ENCODE peak calls at places on chromosomes 11 and 22, in four cellular contexts. One of them, this sample, is unnamed.
A peak's percentile ranks its signal among the peaks of the same experiment; 100 is the strongest.

GRCh38 chr11:108223449-108224149 is 732 bp downstream of the ATM start:
- DNase-seq in mesendoderm: peak; percentile 91
- DNase-seq in NCI-H524: peak; percentile 46
- DNase-seq in CD8-positive, alpha-beta T cell: peak; percentile 16
- DNase-seq in this sample: peak; percentile 43

GRCh38 chr11:76669901-76670474 is 559 bp downstream of the LRRC32 start:
- DNase-seq in mesendoderm: no peak
- DNase-seq in NCI-H524: no peak
- DNase-seq in CD8-positive, alpha-beta T cell: no peak
- DNase-seq in this sample: no peak

GRCh38 chr11:43579171-43579918 is 101.2 kb upstream of the HSD17B12 start:
- DNase-seq in mesendoderm: peak; percentile 79
- DNase-seq in NCI-H524: peak; percentile 13
- DNase-seq in CD8-positive, alpha-beta T cell: no peak
- DNase-seq in this sample: no peak

GRCh38 chr22:49294656-49295464 is 532.8 kb downstream of the BRD1 start:
- DNase-seq in mesendoderm: no peak
- DNase-seq in NCI-H524: no peak
- DNase-seq in CD8-positive, alpha-beta T cell: no peak
- DNase-seq in this sample: no peak

GRCh38 chr22:49156662-49157285 is 670.9 kb downstream of the BRD1 start:
- DNase-seq in mesendoderm: no peak
- DNase-seq in NCI-H524: peak; percentile 96
- DNase-seq in CD8-positive, alpha-beta T cell: no peak
- DNase-seq in this sample: no peak

GRCh38 chr22:23256986-23257888 is 76.9 kb downstream of the BCR start:
- DNase-seq in mesendoderm: no peak
- DNase-seq in NCI-H524: no peak
- DNase-seq in CD8-positive, alpha-beta T cell: no peak
- DNase-seq in this sample: no peak

GRCh38 chr22:31630331-31631329 is 31.4 kb downstream of the PISD start:
- DNase-seq in mesendoderm: peak; percentile 84
- DNase-seq in NCI-H524: peak; percentile 28
- DNase-seq in CD8-positive, alpha-beta T cell: peak; percentile 81
- DNase-seq in this sample: peak; percentile 89

GRCh38 chr11:65551572-65552398 is 6.4 kb downstream of the LTBP3 start:
- DNase-seq in mesendoderm: peak; percentile 49
- DNase-seq in NCI-H524: no peak
- DNase-seq in CD8-positive, alpha-beta T cell: no peak
- DNase-seq in this sample: peak; percentile 73

GRCh38 chr11:20712912-20713311 is 43.5 kb downstream of the NELL1 start:
- DNase-seq in mesendoderm: peak; percentile 11
- DNase-seq in NCI-H524: no peak
- DNase-seq in CD8-positive, alpha-beta T cell: no peak
- DNase-seq in this sample: no peak

GRCh38 chr22:39349506-39349966 is 255 bp upstream of the SYNGR1 start:
- DNase-seq in mesendoderm: peak; percentile 42
- DNase-seq in NCI-H524: no peak
- DNase-seq in CD8-positive, alpha-beta T cell: no peak
- DNase-seq in this sample: no peak

GRCh38 chr11:45278721-45279120 is 7.4 kb downstream of the SYT13 start:
- DNase-seq in mesendoderm: peak; percentile 40
- DNase-seq in NCI-H524: no peak
- DNase-seq in CD8-positive, alpha-beta T cell: no peak
- DNase-seq in this sample: no peak

GRCh38 chr11:72239296-72239848 is 4.6 kb downstream of the PHOX2A start:
- DNase-seq in mesendoderm: peak; percentile 78
- DNase-seq in NCI-H524: no peak
- DNase-seq in CD8-positive, alpha-beta T cell: no peak
- DNase-seq in this sample: no peak

GRCh38 chr22:25346859-25347751 is 127.7 kb downstream of the CRYBB2 start:
- DNase-seq in mesendoderm: no peak
- DNase-seq in NCI-H524: no peak
- DNase-seq in CD8-positive, alpha-beta T cell: no peak
- DNase-seq in this sample: no peak

GRCh38 chr11:34564807-34565241 is 51.2 kb upstream of the ELF5 start:
- DNase-seq in mesendoderm: peak; percentile 49
- DNase-seq in NCI-H524: no peak
- DNase-seq in CD8-positive, alpha-beta T cell: no peak
- DNase-seq in this sample: no peak

GRCh38 chr22:44646668-44647067 is 55.3 kb upstream of the PRR5 start:
- DNase-seq in mesendoderm: no peak
- DNase-seq in NCI-H524: no peak
- DNase-seq in CD8-positive, alpha-beta T cell: no peak
- DNase-seq in this sample: no peak

GRCh38 chr11:17649696-17650600 is 69.4 kb upstream of the MYOD1 start:
- DNase-seq in mesendoderm: peak; percentile 14
- DNase-seq in NCI-H524: no peak
- DNase-seq in CD8-positive, alpha-beta T cell: no peak
- DNase-seq in this sample: no peak

GRCh38 chr11:80255021-80255420 is 814.2 kb upstream of the TENM4 start:
- DNase-seq in mesendoderm: peak; percentile 32
- DNase-seq in NCI-H524: no peak
- DNase-seq in CD8-positive, alpha-beta T cell: no peak
- DNase-seq in this sample: no peak

GRCh38 chr11:2547806-2548205 is 103.0 kb downstream of the KCNQ1 start:
- DNase-seq in mesendoderm: no peak
- DNase-seq in NCI-H524: no peak
- DNase-seq in CD8-positive, alpha-beta T cell: no peak
- DNase-seq in this sample: no peak

GRCh38 chr11:63427971-63428508 is 58.5 kb downstream of the SLC22A9 start:
- DNase-seq in mesendoderm: peak; percentile 30
- DNase-seq in NCI-H524: no peak
- DNase-seq in CD8-positive, alpha-beta T cell: no peak
- DNase-seq in this sample: no peak

GRCh38 chr11:44829838-44830237 is 103.1 kb downstream of the TSPAN18 start:
- DNase-seq in mesendoderm: no peak
- DNase-seq in NCI-H524: no peak
- DNase-seq in CD8-positive, alpha-beta T cell: no peak
- DNase-seq in this sample: no peak

GRCh38 chr11:113110046-113110445 is 148.8 kb downstream of the NCAM1 start:
- DNase-seq in mesendoderm: no peak
- DNase-seq in NCI-H524: no peak
- DNase-seq in CD8-positive, alpha-beta T cell: no peak
- DNase-seq in this sample: no peak

GRCh38 chr11:44622721-44623258 is 57.3 kb downstream of the CD82 start:
- DNase-seq in mesendoderm: no peak
- DNase-seq in NCI-H524: no peak
- DNase-seq in CD8-positive, alpha-beta T cell: no peak
- DNase-seq in this sample: peak; percentile 39

GRCh38 chr22:46046299-46046685 is 69.3 kb upstream of the WNT7B start:
- DNase-seq in mesendoderm: no peak
- DNase-seq in NCI-H524: no peak
- DNase-seq in CD8-positive, alpha-beta T cell: no peak
- DNase-seq in this sample: no peak

GRCh38 chr11:70742553-70743291 is 344.4 kb downstream of the CTTN start:
- DNase-seq in mesendoderm: peak; percentile 95
- DNase-seq in NCI-H524: no peak
- DNase-seq in CD8-positive, alpha-beta T cell: no peak
- DNase-seq in this sample: no peak

GRCh38 chr11:30775123-30775522 is 189.0 kb upstream of the MPPED2 start:
- DNase-seq in mesendoderm: peak; percentile 41
- DNase-seq in NCI-H524: no peak
- DNase-seq in CD8-positive, alpha-beta T cell: no peak
- DNase-seq in this sample: no peak

GRCh38 chr22:49228431-49229037 is 599.1 kb downstream of the BRD1 start:
- DNase-seq in mesendoderm: no peak
- DNase-seq in NCI-H524: no peak
- DNase-seq in CD8-positive, alpha-beta T cell: no peak
- DNase-seq in this sample: no peak

GRCh38 chr22:32900856-32901255 is 99.4 kb downstream of the TIMP3 start:
- DNase-seq in mesendoderm: no peak
- DNase-seq in NCI-H524: no peak
- DNase-seq in CD8-positive, alpha-beta T cell: no peak
- DNase-seq in this sample: no peak

GRCh38 chr11:71325418-71326327 is 73.3 kb upstream of the SHANK2 start:
- DNase-seq in mesendoderm: no peak
- DNase-seq in NCI-H524: no peak
- DNase-seq in CD8-positive, alpha-beta T cell: no peak
- DNase-seq in this sample: no peak

GRCh38 chr22:43849731-43850130 is 12.6 kb downstream of the SULT4A1 start:
- DNase-seq in mesendoderm: no peak
- DNase-seq in NCI-H524: no peak
- DNase-seq in CD8-positive, alpha-beta T cell: no peak
- DNase-seq in this sample: no peak

GRCh38 chr22:45185718-45186511 is 22.2 kb downstream of the NUP50 start:
- DNase-seq in mesendoderm: no peak
- DNase-seq in NCI-H524: no peak
- DNase-seq in CD8-positive, alpha-beta T cell: no peak
- DNase-seq in this sample: no peak

GRCh38 chr22:23858484-23858815 is 775 bp downstream of the SLC2A11 start:
- DNase-seq in mesendoderm: no peak
- DNase-seq in NCI-H524: no peak
- DNase-seq in CD8-positive, alpha-beta T cell: no peak
- DNase-seq in this sample: no peak

GRCh38 chr11:124667601-124668000 is 5.9 kb downstream of the SIAE start:
- DNase-seq in mesendoderm: no peak
- DNase-seq in NCI-H524: no peak
- DNase-seq in CD8-positive, alpha-beta T cell: no peak
- DNase-seq in this sample: no peak

GRCh38 chr22:49242480-49242879 is 585.2 kb downstream of the BRD1 start:
- DNase-seq in mesendoderm: no peak
- DNase-seq in NCI-H524: no peak
- DNase-seq in CD8-positive, alpha-beta T cell: no peak
- DNase-seq in this sample: no peak

GRCh38 chr11:12799373-12799835 is 125.2 kb downstream of the TEAD1 start:
- DNase-seq in mesendoderm: no peak
- DNase-seq in NCI-H524: peak; percentile 59
- DNase-seq in CD8-positive, alpha-beta T cell: no peak
- DNase-seq in this sample: no peak

GRCh38 chr11:80462211-80462610 is 1021.4 kb upstream of the TENM4 start:
- DNase-seq in mesendoderm: no peak
- DNase-seq in NCI-H524: no peak
- DNase-seq in CD8-positive, alpha-beta T cell: no peak
- DNase-seq in this sample: no peak

GRCh38 chr11:2088284-2088683 is 50.9 kb downstream of the IGF2 start:
- DNase-seq in mesendoderm: no peak
- DNase-seq in NCI-H524: no peak
- DNase-seq in CD8-positive, alpha-beta T cell: no peak
- DNase-seq in this sample: no peak

GRCh38 chr22:48900327-48900597 is 927.4 kb downstream of the BRD1 start:
- DNase-seq in mesendoderm: no peak
- DNase-seq in NCI-H524: no peak
- DNase-seq in CD8-positive, alpha-beta T cell: no peak
- DNase-seq in this sample: no peak

GRCh38 chr11:11545285-11546275 is 76.2 kb downstream of the GALNT18 start:
- DNase-seq in mesendoderm: peak; percentile 22
- DNase-seq in NCI-H524: peak; percentile 64
- DNase-seq in CD8-positive, alpha-beta T cell: no peak
- DNase-seq in this sample: no peak

GRCh38 chr11:95296621-95297025 is 65.6 kb upstream of the SESN3 start:
- DNase-seq in mesendoderm: no peak
- DNase-seq in NCI-H524: no peak
- DNase-seq in CD8-positive, alpha-beta T cell: no peak
- DNase-seq in this sample: no peak